ENCODE peak calls at places on chromosome 9, in seven cellular contexts. D is stimulated activated CD4-positive, alpha-beta T cell treated with anti-CD3 and anti-CD28 coated beads, Interleukin-2, amount 100 ng/mL, for 48 hours; V is AG20443; Q is germinal center; U is tibial nerve; I is astrocyte of the spinal cord; G is stimulated activated CD8-positive, alpha-beta memory T cell treated with anti-CD3 and anti-CD28 coated beads, Interleukin-4, amount 100 ng/mL, for 1 hour. K is an unnamed sample.

GRCh38 chr9:133386338-133386737 is 10.2 kb downstream of the STKLD1 start:
- DNase-seq in V (no peak), I (no peak), D (no peak), Q (no peak), U (no peak), G (no peak), K (no peak)

GRCh38 chr9:126440938-126441337 is 114.3 kb downstream of the MVB12B start:
- DNase-seq in D (no peak), I (peak; percentile 59), G (no peak), V (peak; percentile 92), Q (no peak), U (no peak), K (no peak)

GRCh38 chr9:137445275-137445807 is 4.2 kb upstream of the ENTPD8 start:
- DNase-seq in Q (peak; percentile 74), D (peak; percentile 85), V (peak; percentile 86), U (peak; percentile 94), I (peak; percentile 75), G (peak; percentile 70), K (peak; percentile 86)

GRCh38 chr9:27565669-27566068 is 7.6 kb downstream of the C9orf72 start:
- DNase-seq in G (no peak), Q (no peak), D (no peak), I (no peak), V (no peak), U (no peak), K (no peak)

GRCh38 chr9:130938652-130939404 is at the start of gene FIBCD1:
- DNase-seq in V (peak; percentile 66), D (peak; percentile 32), I (peak; percentile 53), U (no peak), G (no peak), Q (peak; percentile 47), K (no peak)

GRCh38 chr9:23050548-23050947 is 603.9 kb downstream of the DMRTA1 start:
- DNase-seq in G (no peak), D (no peak), I (no peak), V (no peak), U (no peak), Q (no peak), K (no peak)

GRCh38 chr9:17402309-17402708 is 176.6 kb upstream of the SH3GL2 start:
- DNase-seq in I (peak; percentile 25), Q (peak; percentile 2), U (no peak), D (no peak), G (no peak), V (no peak), K (no peak)

GRCh38 chr9:18785604-18786003 is 247.4 kb downstream of the SAXO1 start:
- DNase-seq in I (no peak), Q (no peak), D (no peak), V (no peak), G (no peak), U (no peak), K (no peak)

GRCh38 chr9:127520941-127521918 is 69.9 kb downstream of the LRSAM1 start:
- DNase-seq in I (peak; percentile 90), G (no peak), Q (no peak), U (no peak), V (peak; percentile 77), D (no peak), K (peak; percentile 84)

GRCh38 chr9:70995511-70995910 is 125.9 kb downstream of the TRPM3 start:
- DNase-seq in U (no peak), V (no peak), D (no peak), Q (no peak), I (no peak), G (no peak), K (no peak)

GRCh38 chr9:134029248-134030226 is 4.3 kb downstream of the BRD3OS start:
- DNase-seq in D (no peak), G (no peak), U (no peak), Q (no peak), I (no peak), V (no peak), K (no peak)

GRCh38 chr9:72909428-72909827 is 43.4 kb downstream of the ALDH1A1 start:
- DNase-seq in U (no peak), I (no peak), Q (no peak), V (no peak), D (no peak), G (no peak), K (no peak)

GRCh38 chr9:124077915-124078572 is 66.5 kb downstream of the LHX2 start:
- DNase-seq in V (peak; percentile 41), Q (no peak), G (no peak), U (no peak), D (no peak), I (no peak), K (no peak)

GRCh38 chr9:136333045-136333444 is 5.7 kb downstream of the GPSM1 start:
- DNase-seq in U (no peak), I (no peak), D (no peak), Q (no peak), G (no peak), V (no peak), K (no peak)

GRCh38 chr9:106936680-106937079 is 73.7 kb downstream of the ZNF462 start:
- DNase-seq in I (no peak), V (no peak), D (no peak), Q (no peak), G (no peak), U (no peak), K (no peak)

GRCh38 chr9:99180662-99181061 is 41.1 kb downstream of the ALG2 start:
- DNase-seq in U (no peak), Q (no peak), I (no peak), V (no peak), D (no peak), G (no peak), K (no peak)

GRCh38 chr9:21817176-21817575 is 14.7 kb downstream of the MTAP start:
- DNase-seq in G (no peak), D (no peak), V (peak; percentile 82), I (no peak), U (no peak), Q (no peak), K (no peak)

GRCh38 chr9:37908698-37909186 is 4.8 kb upstream of the SLC25A51 start:
- DNase-seq in G (no peak), Q (no peak), U (peak; percentile 25), I (peak; percentile 17), D (no peak), V (peak; percentile 65), K (peak; percentile 11)

GRCh38 chr9:85020791-85021190 is 351.3 kb downstream of the NTRK2 start:
- DNase-seq in U (no peak), V (no peak), G (no peak), I (peak; percentile 24), Q (no peak), D (no peak), K (no peak)

GRCh38 chr9:135329571-135330306 is 149.8 kb upstream of the PPP1R26 start:
- DNase-seq in D (no peak), I (no peak), V (no peak), U (no peak), G (no peak), Q (no peak), K (peak; percentile 8)

GRCh38 chr9:76316069-76316468 is 78.2 kb downstream of the RFK start:
- DNase-seq in Q (no peak), G (no peak), U (no peak), V (no peak), D (no peak), I (no peak), K (no peak)

GRCh38 chr9:89153618-89154017 is 25.0 kb downstream of the SHC3 start:
- DNase-seq in U (no peak), V (peak; percentile 74), I (peak; percentile 81), D (peak; percentile 20), Q (no peak), G (no peak), K (peak; percentile 22)

GRCh38 chr9:93671030-93671358 is 94.6 kb downstream of the PHF2 start:
- DNase-seq in D (no peak), V (no peak), U (no peak), Q (no peak), I (no peak), G (no peak), K (peak; percentile 2)

GRCh38 chr9:88998911-88999310 is 7.6 kb downstream of the S1PR3 start:
- DNase-seq in U (no peak), V (peak; percentile 55), G (no peak), I (peak; percentile 55), D (no peak), Q (no peak), K (peak; percentile 76)

GRCh38 chr9:85321561-85321960 is 420.2 kb downstream of the AGTPBP1 start:
- DNase-seq in U (no peak), I (no peak), D (no peak), G (no peak), V (no peak), Q (no peak), K (no peak)

GRCh38 chr9:69877852-69878507 is 57.4 kb downstream of the CFAP95 start:
- DNase-seq in I (peak; percentile 58), D (no peak), Q (no peak), V (peak; percentile 57), G (no peak), U (peak; percentile 18), K (no peak)